ENCODE peak calls at places on chromosomes 3 and 15, in four cellular contexts. One of them, this sample, is unnamed.

GRCh38 chr3:101886626-101887025 is 37.3 kb downstream of the NFKBIZ start:
- DNase-seq in IMR-90: no peak
- DNase-seq in right lobe of liver: no peak
- DNase-seq in heart left ventricle: no peak
- DNase-seq in this sample: no peak

GRCh38 chr3:12708584-12709192 is 44.8 kb upstream of the RAF1 start:
- DNase-seq in heart left ventricle: peak
- DNase-seq in right lobe of liver: no peak
- DNase-seq in IMR-90: peak
- DNase-seq in this sample: no peak

GRCh38 chr15:59042041-59042440 is 54.6 kb downstream of the RNF111 start:
- DNase-seq in IMR-90: no peak
- DNase-seq in right lobe of liver: no peak
- DNase-seq in heart left ventricle: no peak
- DNase-seq in this sample: no peak

GRCh38 chr15:74240002-74240568 is 4.0 kb downstream of the CCDC33 start:
- DNase-seq in heart left ventricle: peak
- DNase-seq in right lobe of liver: peak
- DNase-seq in IMR-90: peak
- DNase-seq in this sample: peak

GRCh38 chr3:159904455-159904854 is 84.2 kb upstream of the IL12A start:
- DNase-seq in heart left ventricle: no peak
- DNase-seq in IMR-90: no peak
- DNase-seq in right lobe of liver: no peak
- DNase-seq in this sample: no peak

GRCh38 chr3:126341755-126342150 is 15.5 kb downstream of the KLF15 start:
- DNase-seq in right lobe of liver: no peak
- DNase-seq in IMR-90: no peak
- DNase-seq in heart left ventricle: no peak
- DNase-seq in this sample: peak

GRCh38 chr3:179591313-179591712 is 13.1 kb downstream of the MRPL47 start:
- DNase-seq in right lobe of liver: no peak
- DNase-seq in heart left ventricle: no peak
- DNase-seq in IMR-90: peak
- DNase-seq in this sample: no peak

GRCh38 chr3:187150599-187150998 is 11.3 kb upstream of the RPL39L start:
- DNase-seq in IMR-90: no peak
- DNase-seq in right lobe of liver: peak
- DNase-seq in heart left ventricle: no peak
- DNase-seq in this sample: peak

GRCh38 chr3:188301147-188301546 is 147.2 kb downstream of the LPP start:
- DNase-seq in heart left ventricle: no peak
- DNase-seq in IMR-90: no peak
- DNase-seq in right lobe of liver: no peak
- DNase-seq in this sample: no peak

GRCh38 chr15:36432162-36432561 is 147.3 kb upstream of the CDIN1 start:
- DNase-seq in right lobe of liver: no peak
- DNase-seq in heart left ventricle: no peak
- DNase-seq in IMR-90: peak
- DNase-seq in this sample: no peak

GRCh38 chr3:170709046-170709445 is 123.2 kb upstream of the SLC7A14 start:
- DNase-seq in heart left ventricle: peak
- DNase-seq in right lobe of liver: no peak
- DNase-seq in IMR-90: peak
- DNase-seq in this sample: no peak

GRCh38 chr15:64985382-64986033 is 4.2 kb downstream of the SPG21 start:
- DNase-seq in right lobe of liver: no peak
- DNase-seq in heart left ventricle: no peak
- DNase-seq in IMR-90: peak
- DNase-seq in this sample: no peak

GRCh38 chr3:170724599-170724998 is 138.7 kb upstream of the SLC7A14 start:
- DNase-seq in right lobe of liver: no peak
- DNase-seq in IMR-90: peak
- DNase-seq in heart left ventricle: peak
- DNase-seq in this sample: no peak

GRCh38 chr3:183477801-183478456 is 49.5 kb upstream of the MCF2L2 start:
- DNase-seq in right lobe of liver: no peak
- DNase-seq in IMR-90: no peak
- DNase-seq in heart left ventricle: no peak
- DNase-seq in this sample: no peak

GRCh38 chr3:116085456-116085855 is 359.8 kb downstream of the LSAMP start:
- DNase-seq in IMR-90: no peak
- DNase-seq in heart left ventricle: no peak
- DNase-seq in right lobe of liver: no peak
- DNase-seq in this sample: no peak

GRCh38 chr15:46848704-46849103 is 868.6 kb upstream of the SEMA6D start:
- DNase-seq in heart left ventricle: no peak
- DNase-seq in IMR-90: peak
- DNase-seq in right lobe of liver: no peak
- DNase-seq in this sample: no peak

GRCh38 chr15:41169784-41170183 is 53.7 kb upstream of the INO80 start:
- DNase-seq in IMR-90: no peak
- DNase-seq in right lobe of liver: no peak
- DNase-seq in heart left ventricle: no peak
- DNase-seq in this sample: no peak

GRCh38 chr3:133691410-133692107 is 29.8 kb upstream of the TOPBP1 start:
- DNase-seq in right lobe of liver: no peak
- DNase-seq in IMR-90: peak
- DNase-seq in heart left ventricle: no peak
- DNase-seq in this sample: no peak

GRCh38 chr3:177633671-177634207 is 436.5 kb upstream of the TBL1XR1 start:
- DNase-seq in right lobe of liver: no peak
- DNase-seq in IMR-90: peak
- DNase-seq in heart left ventricle: no peak
- DNase-seq in this sample: no peak

GRCh38 chr3:46935168-46935858 is 41.2 kb downstream of the CCDC12 start:
- DNase-seq in IMR-90: peak
- DNase-seq in right lobe of liver: peak
- DNase-seq in heart left ventricle: peak
- DNase-seq in this sample: peak

GRCh38 chr3:86985427-86985826 is 5.5 kb downstream of the VGLL3 start:
- DNase-seq in IMR-90: no peak
- DNase-seq in heart left ventricle: no peak
- DNase-seq in right lobe of liver: no peak
- DNase-seq in this sample: no peak

GRCh38 chr3:134545818-134546217 is 60.0 kb downstream of the CEP63 start:
- DNase-seq in heart left ventricle: no peak
- DNase-seq in IMR-90: no peak
- DNase-seq in right lobe of liver: no peak
- DNase-seq in this sample: no peak

GRCh38 chr3:138461696-138462295 is 27.4 kb downstream of the ESYT3 start:
- DNase-seq in IMR-90: no peak
- DNase-seq in heart left ventricle: no peak
- DNase-seq in right lobe of liver: no peak
- DNase-seq in this sample: no peak

GRCh38 chr3:71005797-71006321 is 577.7 kb downstream of the FOXP1 start:
- DNase-seq in right lobe of liver: no peak
- DNase-seq in IMR-90: no peak
- DNase-seq in heart left ventricle: no peak
- DNase-seq in this sample: no peak

GRCh38 chr3:123778991-123779622 is 105.0 kb downstream of the MYLK start:
- DNase-seq in right lobe of liver: no peak
- DNase-seq in heart left ventricle: no peak
- DNase-seq in IMR-90: no peak
- DNase-seq in this sample: no peak

GRCh38 chr3:86180696-86181095 is 810.3 kb downstream of the VGLL3 start:
- DNase-seq in IMR-90: no peak
- DNase-seq in heart left ventricle: no peak
- DNase-seq in right lobe of liver: no peak
- DNase-seq in this sample: no peak

GRCh38 chr3:53222183-53222901 is 33.5 kb downstream of the TKT start:
- DNase-seq in right lobe of liver: no peak
- DNase-seq in IMR-90: no peak
- DNase-seq in heart left ventricle: peak
- DNase-seq in this sample: peak
- TF ChIP-seq POLR2A in right lobe of liver: no peak
- TF ChIP-seq POLR2A in IMR-90: no peak
- TF ChIP-seq POLR2A in heart left ventricle: no peak
- TF ChIP-seq POLR2A in this sample: no peak

GRCh38 chr15:57313134-57313483 is 63.2 kb upstream of the CGNL1 start:
- DNase-seq in heart left ventricle: no peak
- DNase-seq in right lobe of liver: no peak
- DNase-seq in IMR-90: no peak
- DNase-seq in this sample: peak

GRCh38 chr15:57312323-57313133 is 63.8 kb upstream of the CGNL1 start:
- DNase-seq in heart left ventricle: peak
- DNase-seq in IMR-90: no peak
- DNase-seq in right lobe of liver: no peak
- DNase-seq in this sample: peak

GRCh38 chr15:57319226-57319918 is 56.9 kb upstream of the CGNL1 start:
- DNase-seq in heart left ventricle: no peak
- DNase-seq in right lobe of liver: no peak
- DNase-seq in IMR-90: no peak
- DNase-seq in this sample: peak

GRCh38 chr15:57319919-57320542 is 56.3 kb upstream of the CGNL1 start:
- DNase-seq in IMR-90: no peak
- DNase-seq in right lobe of liver: no peak
- DNase-seq in heart left ventricle: no peak
- DNase-seq in this sample: peak

GRCh38 chr15:57316451-57316850 is 59.9 kb upstream of the CGNL1 start:
- DNase-seq in IMR-90: no peak
- DNase-seq in right lobe of liver: no peak
- DNase-seq in heart left ventricle: no peak
- DNase-seq in this sample: peak
- H3K27ac ChIP-seq in IMR-90: no peak
- H3K27ac ChIP-seq in right lobe of liver: no peak
- H3K27ac ChIP-seq in heart left ventricle: no peak
- H3K27ac ChIP-seq in this sample: no peak

GRCh38 chr15:92809880-92810361 is 90.2 kb upstream of the CHD2 start:
- DNase-seq in right lobe of liver: no peak
- DNase-seq in heart left ventricle: peak
- DNase-seq in IMR-90: peak
- DNase-seq in this sample: peak
- TF ChIP-seq POLR2A in right lobe of liver: no peak
- TF ChIP-seq POLR2A in heart left ventricle: no peak
- TF ChIP-seq POLR2A in IMR-90: no peak
- TF ChIP-seq POLR2A in this sample: no peak

GRCh38 chr3:13762931-13763330 is 116.9 kb downstream of the WNT7A start:
- DNase-seq in IMR-90: no peak
- DNase-seq in right lobe of liver: no peak
- DNase-seq in heart left ventricle: no peak
- DNase-seq in this sample: no peak

GRCh38 chr3:13767030-13767429 is 112.8 kb downstream of the WNT7A start:
- DNase-seq in IMR-90: no peak
- DNase-seq in heart left ventricle: no peak
- DNase-seq in right lobe of liver: no peak
- DNase-seq in this sample: no peak

GRCh38 chr3:13768453-13768852 is 111.4 kb downstream of the WNT7A start:
- DNase-seq in heart left ventricle: no peak
- DNase-seq in IMR-90: no peak
- DNase-seq in right lobe of liver: no peak
- DNase-seq in this sample: no peak

GRCh38 chr3:13767896-13768295 is 112.0 kb downstream of the WNT7A start:
- DNase-seq in heart left ventricle: no peak
- DNase-seq in right lobe of liver: no peak
- DNase-seq in IMR-90: no peak
- DNase-seq in this sample: no peak

GRCh38 chr3:13764161-13764560 is 115.7 kb downstream of the WNT7A start:
- DNase-seq in right lobe of liver: no peak
- DNase-seq in IMR-90: no peak
- DNase-seq in heart left ventricle: no peak
- DNase-seq in this sample: no peak
- H3K27ac ChIP-seq in right lobe of liver: no peak
- H3K27ac ChIP-seq in IMR-90: no peak
- H3K27ac ChIP-seq in heart left ventricle: no peak
- H3K27ac ChIP-seq in this sample: no peak

DNA sequence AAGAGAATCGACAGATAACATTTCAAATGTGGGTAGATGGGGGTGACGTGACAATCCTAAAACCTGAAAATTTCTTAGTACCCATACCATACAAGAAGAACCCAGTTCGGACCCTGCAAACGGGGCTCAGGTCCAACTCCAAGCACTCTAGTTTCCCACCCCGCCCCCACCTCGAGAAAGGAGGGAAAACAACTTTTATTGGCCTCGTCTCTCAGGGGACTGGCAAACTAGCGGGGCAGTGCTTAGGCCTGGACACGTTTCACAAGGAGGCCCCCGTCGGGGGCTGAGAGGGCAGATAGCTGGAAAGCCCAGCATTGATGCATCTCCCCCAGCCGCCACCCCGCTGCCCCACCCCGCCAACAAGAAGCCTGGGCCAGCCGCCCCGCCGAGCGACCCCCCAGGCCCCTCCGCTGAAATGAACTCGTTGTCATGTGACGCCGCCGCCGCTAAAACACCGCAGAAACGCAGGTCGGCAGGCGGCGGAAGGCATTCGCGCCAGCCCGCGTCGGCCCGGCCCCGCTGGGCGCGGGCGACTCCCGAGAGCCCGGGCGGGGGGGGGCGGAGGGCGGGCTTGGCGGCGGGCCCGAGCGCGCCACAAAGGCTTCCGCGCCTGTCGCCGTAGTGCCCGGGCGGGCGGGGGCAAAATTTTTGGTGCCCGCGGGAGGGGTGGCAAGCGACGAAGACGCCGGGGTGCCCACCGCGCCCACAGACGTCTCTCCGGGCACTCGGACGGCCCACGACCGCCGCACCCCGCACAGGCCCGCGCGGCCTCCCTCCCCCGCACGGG is 726 bp downstream of the STAG1 start:
- DNase-seq in right lobe of liver: peak
- DNase-seq in IMR-90: peak
- DNase-seq in heart left ventricle: peak
- DNase-seq in this sample: peak
- TF ChIP-seq POLR2A in right lobe of liver: no peak
- TF ChIP-seq POLR2A in IMR-90: peak
- TF ChIP-seq POLR2A in heart left ventricle: no peak
- TF ChIP-seq POLR2A in this sample: no peak

DNA sequence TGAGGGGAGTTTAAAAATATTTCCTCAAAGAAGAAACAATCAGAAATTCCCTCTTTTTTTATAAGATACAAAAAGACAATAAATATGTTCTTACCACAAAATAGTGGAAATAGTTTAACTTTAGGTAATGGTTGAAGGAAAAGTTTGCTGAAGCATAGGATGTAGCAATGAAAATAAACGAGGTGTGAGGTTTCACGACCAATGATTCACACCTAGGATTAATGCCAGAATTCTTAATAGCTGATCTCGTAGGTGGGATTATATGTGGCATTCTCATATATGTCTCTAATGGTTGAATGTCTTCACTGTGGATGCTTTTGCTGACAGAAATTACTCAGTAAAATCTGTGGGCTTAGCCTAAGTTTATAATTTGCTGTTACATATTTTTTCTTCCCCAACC is 467.7 kb downstream of the FGF12 start:
- DNase-seq in IMR-90: no peak
- DNase-seq in right lobe of liver: no peak
- DNase-seq in heart left ventricle: no peak
- DNase-seq in this sample: no peak
- H3K27ac ChIP-seq in IMR-90: no peak
- H3K27ac ChIP-seq in right lobe of liver: no peak
- H3K27ac ChIP-seq in heart left ventricle: no peak
- H3K27ac ChIP-seq in this sample: no peak

DNA sequence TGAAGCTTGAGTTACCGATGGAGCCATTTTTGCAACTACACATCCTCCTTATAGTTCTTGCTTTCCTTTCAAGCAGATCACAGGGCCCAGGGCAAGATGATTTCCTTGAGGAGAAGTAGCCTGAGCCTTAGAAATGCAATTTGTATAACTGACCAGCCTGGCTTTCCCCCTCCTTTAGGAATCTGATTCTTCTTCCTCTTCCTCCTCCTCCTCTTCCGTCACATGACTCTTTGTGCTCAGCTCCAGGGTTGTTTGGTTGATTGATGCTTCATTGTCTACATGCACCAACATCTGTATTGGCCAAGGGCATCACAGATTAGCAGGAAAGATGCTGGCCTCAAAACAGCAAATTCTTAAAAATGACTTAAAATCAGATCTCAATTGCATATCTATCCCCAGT is 3.3 kb downstream of the SNAPC5 start:
- DNase-seq in heart left ventricle: no peak
- DNase-seq in right lobe of liver: no peak
- DNase-seq in IMR-90: no peak
- DNase-seq in this sample: no peak
- TF ChIP-seq POLR2A in heart left ventricle: no peak
- TF ChIP-seq POLR2A in right lobe of liver: no peak
- TF ChIP-seq POLR2A in IMR-90: no peak
- TF ChIP-seq POLR2A in this sample: no peak

This sample was measured in spleen.